ENCODE peak calls at places on chromosomes 4 and X, in seven cellular contexts. V is A549; T is left ventricle myocardium superior; S is right atrium auricular region; Q is NCI-H82; O is stimulated activated CD8-positive, alpha-beta memory T cell treated with anti-CD3 and anti-CD28 coated beads, Interleukin-7, amount 100 ng/mL, for 1 hour; R is breast epithelium. B is an unnamed sample.

GRCh38 chr4:83890231-83890630 is 354.3 kb downstream of the GPAT3 start:
- DNase-seq in R (no peak), O (no peak), T (no peak), V (no peak), Q (no peak), S (no peak), B (no peak)

GRCh38 chrX:41122664-41123257 is 37.5 kb downstream of the USP9X start:
- DNase-seq in S (no peak), O (no peak), T (no peak), Q (no peak), V (no peak), R (no peak), B (peak)

GRCh38 chr4:119715490-119716445 is 87.2 kb upstream of the PDE5A start:
- DNase-seq in R (no peak), T (no peak), V (no peak), S (no peak), Q (no peak), O (no peak), B (no peak)

GRCh38 chr4:98932539-98932938 is 3.6 kb upstream of the EIF4E start:
- DNase-seq in T (no peak), S (no peak), R (no peak), V (no peak), Q (no peak), O (no peak), B (no peak)

GRCh38 chr4:26896636-26897035 is 36.0 kb downstream of the STIM2 start:
- DNase-seq in S (no peak), Q (no peak), O (no peak), R (no peak), T (no peak), V (no peak), B (no peak)

GRCh38 chrX:65644621-65645287 is 22.7 kb upstream of the MSN start:
- DNase-seq in R (peak), O (no peak), S (peak), V (peak), Q (no peak), T (peak), B (no peak)

GRCh38 chr4:54384563-54384962 is 155.5 kb downstream of the PDGFRA start:
- DNase-seq in O (no peak), T (no peak), S (no peak), V (no peak), R (peak), Q (peak), B (peak)

GRCh38 chr4:112234952-112235609 is 3.5 kb downstream of the AP1AR start:
- DNase-seq in S (peak), R (peak), Q (peak), V (peak), T (no peak), O (no peak), B (peak)

GRCh38 chr4:184934184-184934583 is 84.1 kb upstream of the HELT start:
- DNase-seq in Q (no peak), T (no peak), R (no peak), O (no peak), S (no peak), V (no peak), B (no peak)

GRCh38 chr4:163356104-163356503 is 12.4 kb downstream of the NPY5R start:
- DNase-seq in Q (no peak), O (no peak), R (no peak), V (no peak), S (no peak), T (no peak), B (no peak)

GRCh38 chr4:7371122-7371941 is 63.4 kb downstream of the PSAPL1 start:
- DNase-seq in S (no peak), T (no peak), R (no peak), O (no peak), V (no peak), Q (no peak), B (no peak)

GRCh38 chrX:23383411-23383810 is 48.8 kb downstream of the PTCHD1 start:
- DNase-seq in Q (no peak), V (no peak), R (no peak), O (no peak), T (no peak), S (no peak), B (no peak)

GRCh38 chr4:107808572-107808971 is 16.2 kb upstream of the SGMS2 start:
- DNase-seq in O (no peak), T (no peak), V (no peak), S (no peak), R (no peak), Q (no peak), B (no peak)

GRCh38 chr4:109207060-109207459 is 95.4 kb downstream of the COL25A1 start:
- DNase-seq in Q (peak), S (no peak), R (no peak), T (no peak), V (no peak), O (no peak), B (no peak)

GRCh38 chr4:119212964-119213606 is 572 bp downstream of the USP53 start:
- DNase-seq in V (peak), S (peak), Q (peak), O (peak), R (peak), T (peak), B (peak)

GRCh38 chr4:40736910-40737309 is 12.8 kb upstream of the NSUN7 start:
- DNase-seq in O (no peak), R (no peak), Q (peak), V (peak), T (no peak), S (no peak), B (no peak)

GRCh38 chr4:160224049-160224448 is 1121.2 kb downstream of the RAPGEF2 start:
- DNase-seq in Q (no peak), O (no peak), V (no peak), T (no peak), R (no peak), S (no peak), B (no peak)

GRCh38 chr4:154559141-154559841 is 3.5 kb upstream of the FGB start:
- DNase-seq in Q (peak), R (no peak), T (no peak), V (peak), O (no peak), S (no peak), B (peak)

GRCh38 chrX:69069086-69069445 is 96.2 kb downstream of the PJA1 start:
- DNase-seq in V (no peak), Q (no peak), R (no peak), S (no peak), O (no peak), T (no peak), B (no peak)

GRCh38 chr4:53962516-53963225 is 101.7 kb downstream of the CHIC2 start:
- DNase-seq in R (no peak), V (no peak), S (no peak), O (no peak), Q (peak), T (no peak), B (no peak)

GRCh38 chr4:184345573-184345922 is 127.9 kb upstream of the ENPP6 start:
- DNase-seq in R (no peak), V (no peak), S (peak), T (peak), Q (no peak), O (no peak), B (peak)

GRCh38 chr4:956531-957230 is 16.7 kb downstream of the DGKQ start:
- DNase-seq in T (no peak), O (no peak), Q (no peak), S (no peak), R (no peak), V (no peak), B (no peak)

GRCh38 chr4:168524006-168524405 is 27.2 kb downstream of the PALLD start:
- DNase-seq in S (no peak), R (no peak), V (no peak), Q (no peak), O (no peak), T (no peak), B (no peak)

GRCh38 chr4:177706916-177707315 is 264.7 kb upstream of the AGA start:
- DNase-seq in T (no peak), S (no peak), Q (no peak), V (no peak), R (no peak), O (no peak), B (no peak)

GRCh38 chrX:1215123-1215823 is 2.8 kb upstream of the CRLF2 start:
- DNase-seq in S (no peak), Q (no peak), O (no peak), V (no peak), R (no peak), T (no peak), B (no peak)

GRCh38 chrX:16516473-16516872 is 133.5 kb upstream of the S100G start:
- DNase-seq in T (no peak), S (no peak), V (no peak), O (no peak), Q (no peak), R (no peak), B (no peak)

GRCh38 chrX:43897290-43897689 is 15.0 kb upstream of the MAOB start:
- DNase-seq in V (no peak), Q (no peak), S (no peak), T (no peak), R (no peak), O (no peak), B (no peak)

GRCh38 chrX:114626323-114626722 is 42.4 kb downstream of the HTR2C start:
- DNase-seq in Q (peak), S (no peak), O (no peak), R (no peak), V (peak), T (no peak), B (no peak)

B was measured in HL-60.